ENCODE peak calls at places on chromosomes 12 and 14, in eight cellular contexts. V, T, C, Q, A, Y, X and S are unnamed samples.

GRCh38 chr12:115118177-115118724 is 434.3 kb upstream of the TBX3 start:
- DNase-seq in V (no peak), T (no peak), C (no peak), Q (no peak), A (no peak), Y (no peak), X (peak), S (no peak)

GRCh38 chr12:24630446-24630845 is 318.5 kb downstream of the BCAT1 start:
- DNase-seq in V (no peak), T (no peak), C (no peak), Q (no peak), A (no peak), Y (no peak), X (no peak), S (no peak)

GRCh38 chr12:46456356-46457334 is 84.1 kb upstream of the SLC38A2 start:
- DNase-seq in V (no peak), T (no peak), C (no peak), Q (no peak), A (no peak), Y (no peak), X (peak), S (no peak)

GRCh38 chr12:4273651-4274395 is at the start of gene CCND2:
- DNase-seq in V (peak), T (peak), C (no peak), Q (peak), A (peak), Y (no peak), X (peak), S (peak)

GRCh38 chr12:119674560-119674959 is 6.6 kb downstream of the PRKAB1 start:
- DNase-seq in V (no peak), T (no peak), C (no peak), Q (no peak), A (no peak), Y (no peak), X (no peak), S (no peak)

GRCh38 chr14:36504805-36505192 is 15.2 kb downstream of the NKX2-1 start:
- DNase-seq in V (no peak), T (no peak), C (no peak), Q (no peak), A (no peak), Y (no peak), X (no peak), S (no peak)

GRCh38 chr12:24778486-24779304 is 170.2 kb downstream of the BCAT1 start:
- DNase-seq in V (no peak), T (peak), C (no peak), Q (peak), A (peak), Y (no peak), X (peak), S (peak)

GRCh38 chr12:58668831-58669230 is 251.5 kb downstream of the LRIG3 start:
- DNase-seq in V (no peak), T (no peak), C (peak), Q (peak), A (peak), Y (no peak), X (peak), S (no peak)

GRCh38 chr14:103108749-103109207 is 14.3 kb downstream of the EXOC3L4 start:
- DNase-seq in V (no peak), T (no peak), C (no peak), Q (peak), A (no peak), Y (no peak), X (peak), S (peak)

GRCh38 chr12:52007158-52007921 is 594 bp downstream of the TAMALIN start:
- DNase-seq in V (no peak), T (no peak), C (no peak), Q (peak), A (no peak), Y (no peak), X (no peak), S (no peak)

GRCh38 chr12:118292836-118293235 is 79.9 kb downstream of the TAOK3 start:
- DNase-seq in V (no peak), T (no peak), C (no peak), Q (no peak), A (no peak), Y (no peak), X (peak), S (no peak)

GRCh38 chr14:92973265-92973797 is 50.4 kb downstream of the CHGA start:
- DNase-seq in V (peak), T (no peak), C (peak), Q (peak), A (peak), Y (peak), X (peak), S (no peak)

GRCh38 chr14:88424573-88424972 is 39.1 kb downstream of the SPATA7 start:
- DNase-seq in V (no peak), T (no peak), C (peak), Q (no peak), A (no peak), Y (no peak), X (no peak), S (no peak)

GRCh38 chr12:47935196-47935595 is 28.2 kb upstream of the TMEM106C start:
- DNase-seq in V (no peak), T (no peak), C (peak), Q (no peak), A (peak), Y (no peak), X (peak), S (peak)